ENCODE peak calls at places on chromosomes 11 and 22, in four cellular contexts. Z, E, I and V are unnamed samples. For H3K9me3, the result is how much of the 10 kb centered on the place peaks cover.

GRCh38 chr22:38641476-38641875 is 14.7 kb downstream of the FAM227A start:
- DNase-seq in Z (no peak), E (no peak), I (no peak), V (no peak)

GRCh38 chr11:2380807-2381350 is 3.8 kb downstream of the CD81 start:
- DNase-seq in Z (peak), E (no peak), I (no peak), V (no peak)

GRCh38 chr11:133582731-133583130 is 50.4 kb upstream of the OPCML start:
- DNase-seq in Z (no peak), E (no peak), I (no peak), V (no peak)

GRCh38 chr22:47411006-47411405 is 648.6 kb downstream of the TBC1D22A start:
- DNase-seq in Z (no peak), E (no peak), I (no peak), V (no peak)

GRCh38 chr22:28231423-28231822 is 312.4 kb upstream of the PITPNB start:
- DNase-seq in Z (no peak), E (no peak), I (no peak), V (peak)

GRCh38 chr11:75440960-75441803 is 8.2 kb upstream of the KLHL35 start:
- DNase-seq in Z (no peak), E (no peak), I (no peak), V (no peak)

GRCh38 chr11:77121876-77122575 is 6.0 kb upstream of the MYO7A start:
- DNase-seq in Z (no peak), E (no peak), I (no peak), V (no peak)

GRCh38 chr11:104256525-104256924 is 92.6 kb upstream of the PDGFD start:
- DNase-seq in Z (no peak), E (no peak), I (no peak), V (no peak)

GRCh38 chr11:76656087-76656531 is 14.4 kb downstream of the LRRC32 start:
- DNase-seq in Z (no peak), E (no peak), I (no peak), V (no peak)

GRCh38 chr11:32005786-32006406 is 85.0 kb upstream of the RCN1 start:
- DNase-seq in Z (no peak), E (no peak), I (no peak), V (no peak)

GRCh38 chr11:3738723-3739122 is 58.6 kb downstream of the NUP98 start:
- DNase-seq in Z (no peak), E (no peak), I (no peak), V (no peak)

GRCh38 chr11:85941380-85941973 is 86.3 kb downstream of the CCDC83 start:
- DNase-seq in Z (peak), E (peak), I (peak), V (no peak)

GRCh38 chr22:38953577-38954413 is 3.6 kb upstream of the APOBEC3A start:
- DNase-seq in Z (no peak), E (no peak), I (no peak), V (no peak)

GRCh38 chr11:15911377-15912044 is 444.8 kb downstream of the SOX6 start:
- DNase-seq in Z (peak), E (no peak), I (no peak), V (peak)

GRCh38 chr11:84140386-84141169 is 854.4 kb upstream of the CCDC90B start:
- DNase-seq in Z (no peak), E (no peak), I (no peak), V (no peak)

GRCh38 chr11:17518366-17518765 is 25.9 kb downstream of the USH1C start:
- DNase-seq in Z (no peak), E (no peak), I (no peak), V (no peak)

GRCh38 chr11:8201524-8202365 is 32.9 kb upstream of the RIC3 start:
- DNase-seq in Z (no peak), E (peak), I (no peak), V (no peak)

GRCh38 chr22:27706489-27706888 is 95.1 kb downstream of the MN1 start:
- DNase-seq in Z (no peak), E (no peak), I (no peak), V (no peak)

GRCh38 chr11:130433357-130433756 is 4.9 kb upstream of the ADAMTS8 start:
- DNase-seq in Z (no peak), E (no peak), I (no peak), V (no peak)

GRCh38 chr11:112928136-112928535 is 33.1 kb upstream of the NCAM1 start:
- DNase-seq in Z (no peak), E (no peak), I (no peak), V (no peak)

GRCh38 chr11:12827929-12828812 is 153.9 kb downstream of the TEAD1 start:
- DNase-seq in Z (peak), E (no peak), I (no peak), V (no peak)

GRCh38 chr11:86741489-86742435 is 58.6 kb upstream of the PRSS23 start:
- DNase-seq in Z (peak), E (no peak), I (no peak), V (no peak)

GRCh38 chr11:115873813-115874212 is 369.6 kb upstream of the CADM1 start:
- DNase-seq in Z (no peak), E (no peak), I (no peak), V (no peak)

GRCh38 chr11:115918579-115918978 is 414.4 kb upstream of the CADM1 start:
- DNase-seq in Z (no peak), E (no peak), I (no peak), V (no peak)

GRCh38 chr22:23257889-23258825 is 77.8 kb downstream of the BCR start:
- DNase-seq in Z (no peak), E (no peak), I (no peak), V (no peak)
- H3K9ac ChIP-seq in Z (no peak), E (no peak), I (no peak), V (no peak)

GRCh38 chr11:29816359-29816758 is 200.5 kb downstream of the KCNA4 start:
- DNase-seq in Z (no peak), E (no peak), I (no peak), V (no peak)
- H3K9me3 ChIP-seq in Z (under half), E (under half), I (under half), V (under half)

GRCh38 chr11:7020183-7020917 is at the start of the genes NLRP14 and ZNF214:
- DNase-seq in Z (peak), E (peak), I (peak), V (peak)
- TF ChIP-seq POLR2AphosphoS5 in Z (peak), E (no peak), I (peak), V (no peak)

GRCh38 chr11:28472904-28473303 is 364.7 kb downstream of the METTL15 start:
- DNase-seq in Z (no peak), E (no peak), I (no peak), V (no peak)
- H3K9ac ChIP-seq in Z (no peak), E (no peak), I (no peak), V (no peak)

DNA sequence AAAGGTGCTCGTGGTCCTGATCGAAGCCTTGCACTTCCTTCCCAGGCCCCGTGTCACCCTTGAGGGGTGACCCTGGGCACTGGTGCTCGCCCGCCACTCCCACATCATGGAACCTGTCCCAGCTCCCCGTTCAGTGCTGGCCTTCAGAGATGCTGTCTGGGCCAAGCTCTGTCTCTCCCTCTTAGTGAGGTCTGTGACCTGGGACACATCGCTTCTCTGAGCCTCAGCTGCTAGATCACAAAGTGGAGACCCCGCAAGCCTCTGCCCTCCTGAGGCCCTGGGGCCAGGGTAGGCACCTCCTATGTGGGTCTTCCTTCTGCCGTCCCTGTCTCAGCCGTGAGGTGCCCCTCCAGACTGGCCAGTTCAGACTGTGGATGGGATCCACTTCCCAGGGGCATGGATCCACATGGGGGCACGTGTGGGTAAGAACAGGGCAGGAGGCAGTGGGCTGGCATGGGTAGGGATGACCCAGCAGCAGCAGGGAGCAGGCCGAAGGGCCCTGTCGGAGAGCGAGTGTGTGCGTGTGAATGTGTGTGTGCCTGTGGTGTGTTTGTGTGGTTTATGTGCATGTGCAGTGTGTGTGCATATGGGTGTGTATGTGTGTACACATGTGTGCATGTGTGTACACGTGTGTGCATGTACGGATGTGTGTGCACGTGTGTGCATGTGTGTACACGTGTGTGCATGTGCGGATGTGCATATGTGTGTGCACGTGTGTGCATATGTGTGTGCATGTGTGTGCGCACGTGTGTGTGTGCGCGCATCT is 1073.7 kb downstream of the BRD1 start:
- DNase-seq in Z (no peak), E (no peak), I (no peak), V (no peak)
- H3K9me3 ChIP-seq in Z (under half), E (under half), I (under half), V (under half)

DNA sequence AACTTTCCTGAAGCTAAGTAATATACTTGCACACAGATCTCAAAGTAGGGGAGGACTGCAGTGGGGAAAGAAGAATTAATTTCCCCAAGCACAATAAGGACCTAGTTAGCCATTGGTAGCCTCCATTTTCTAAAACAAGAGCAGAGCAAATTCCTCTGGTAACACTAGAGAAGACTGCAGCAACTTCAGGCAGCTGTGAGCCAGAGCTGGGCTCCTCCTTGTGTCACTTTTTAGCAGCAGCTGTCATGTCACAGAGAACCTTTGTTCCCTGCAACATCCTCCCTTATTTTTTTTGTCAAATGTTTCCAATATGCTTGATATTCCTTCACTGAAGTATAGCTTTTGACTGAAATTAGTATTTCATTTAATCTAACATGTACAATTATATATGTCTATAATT is 54.4 kb downstream of the RRAS2 start:
- DNase-seq in Z (no peak), E (no peak), I (no peak), V (no peak)
- TF ChIP-seq POLR2AphosphoS5 in Z (no peak), E (no peak), I (no peak), V (no peak)